ENCODE peak calls at places on chromosome 11, in seven cellular contexts. One of them, this sample, is unnamed.

GRCh38 chr11:31492320-31492913 is 17.0 kb downstream of the IMMP1L start:
- DNase-seq in epithelial cell of proximal tubule: no peak
- DNase-seq in endodermal cell: no peak
- DNase-seq in pancreas: no peak
- DNase-seq in WTC11: no peak
- DNase-seq in upper lobe of left lung: no peak
- DNase-seq in GM10248: no peak
- DNase-seq in this sample: no peak

GRCh38 chr11:12397953-12398352 is 20.6 kb downstream of the PARVA start:
- DNase-seq in WTC11: no peak
- DNase-seq in pancreas: no peak
- DNase-seq in GM10248: no peak
- DNase-seq in upper lobe of left lung: no peak
- DNase-seq in epithelial cell of proximal tubule: no peak
- DNase-seq in endodermal cell: no peak
- DNase-seq in this sample: no peak

GRCh38 chr11:44443836-44444769 is 121.4 kb upstream of the CD82 start:
- DNase-seq in pancreas: no peak
- DNase-seq in WTC11: no peak
- DNase-seq in upper lobe of left lung: no peak
- DNase-seq in epithelial cell of proximal tubule: no peak
- DNase-seq in endodermal cell: peak; percentile 67
- DNase-seq in GM10248: no peak
- DNase-seq in this sample: no peak

GRCh38 chr11:62614275-62614674 is 1.2 kb downstream of the ROM1 start:
- DNase-seq in endodermal cell: peak; percentile 89
- DNase-seq in WTC11: no peak
- DNase-seq in GM10248: no peak
- DNase-seq in epithelial cell of proximal tubule: no peak
- DNase-seq in pancreas: no peak
- DNase-seq in upper lobe of left lung: no peak
- DNase-seq in this sample: no peak

GRCh38 chr11:61726775-61727174 is 25.7 kb upstream of the MYRF start:
- DNase-seq in upper lobe of left lung: no peak
- DNase-seq in WTC11: no peak
- DNase-seq in GM10248: no peak
- DNase-seq in epithelial cell of proximal tubule: no peak
- DNase-seq in endodermal cell: no peak
- DNase-seq in pancreas: no peak
- DNase-seq in this sample: no peak

GRCh38 chr11:16001899-16002426 is 354.4 kb downstream of the SOX6 start:
- DNase-seq in upper lobe of left lung: peak; percentile 42
- DNase-seq in epithelial cell of proximal tubule: peak; percentile 31
- DNase-seq in endodermal cell: no peak
- DNase-seq in GM10248: no peak
- DNase-seq in WTC11: no peak
- DNase-seq in pancreas: no peak
- DNase-seq in this sample: no peak

GRCh38 chr11:109785714-109786113 is 307.5 kb upstream of the ZC3H12C start:
- DNase-seq in WTC11: no peak
- DNase-seq in upper lobe of left lung: no peak
- DNase-seq in pancreas: no peak
- DNase-seq in GM10248: no peak
- DNase-seq in endodermal cell: no peak
- DNase-seq in epithelial cell of proximal tubule: no peak
- DNase-seq in this sample: no peak

GRCh38 chr11:128476729-128477128 is 110.6 kb downstream of the ETS1 start:
- DNase-seq in pancreas: no peak
- DNase-seq in GM10248: no peak
- DNase-seq in WTC11: no peak
- DNase-seq in epithelial cell of proximal tubule: no peak
- DNase-seq in upper lobe of left lung: peak; percentile 78
- DNase-seq in endodermal cell: no peak
- DNase-seq in this sample: no peak

GRCh38 chr11:75969626-75970308 is 154.8 kb downstream of the UVRAG start:
- DNase-seq in endodermal cell: no peak
- DNase-seq in GM10248: no peak
- DNase-seq in upper lobe of left lung: no peak
- DNase-seq in WTC11: no peak
- DNase-seq in epithelial cell of proximal tubule: no peak
- DNase-seq in pancreas: no peak
- DNase-seq in this sample: no peak

GRCh38 chr11:117909611-117910382 is 19.4 kb downstream of the TMPRSS13 start:
- DNase-seq in epithelial cell of proximal tubule: no peak
- DNase-seq in pancreas: no peak
- DNase-seq in endodermal cell: peak; percentile 61
- DNase-seq in upper lobe of left lung: no peak
- DNase-seq in WTC11: no peak
- DNase-seq in GM10248: no peak
- DNase-seq in this sample: no peak

GRCh38 chr11:29159552-29160465 is 857.0 kb downstream of the KCNA4 start:
- DNase-seq in WTC11: peak; percentile 64
- DNase-seq in upper lobe of left lung: peak; percentile 23
- DNase-seq in pancreas: peak; percentile 9
- DNase-seq in endodermal cell: peak; percentile 84
- DNase-seq in epithelial cell of proximal tubule: no peak
- DNase-seq in GM10248: peak; percentile 7
- DNase-seq in this sample: peak; percentile 51

GRCh38 chr11:829116-829945 is 1.6 kb downstream of the CRACR2B start:
- DNase-seq in upper lobe of left lung: no peak
- DNase-seq in WTC11: peak; percentile 60
- DNase-seq in GM10248: no peak
- DNase-seq in pancreas: no peak
- DNase-seq in epithelial cell of proximal tubule: no peak
- DNase-seq in endodermal cell: peak; percentile 76
- DNase-seq in this sample: no peak

GRCh38 chr11:1048375-1049070 is 12.0 kb upstream of the MUC6 start:
- DNase-seq in epithelial cell of proximal tubule: no peak
- DNase-seq in upper lobe of left lung: no peak
- DNase-seq in endodermal cell: peak; percentile 63
- DNase-seq in pancreas: no peak
- DNase-seq in WTC11: peak; percentile 30
- DNase-seq in GM10248: no peak
- DNase-seq in this sample: no peak

GRCh38 chr11:115469361-115469760 is 34.9 kb downstream of the CADM1 start:
- DNase-seq in upper lobe of left lung: no peak
- DNase-seq in epithelial cell of proximal tubule: no peak
- DNase-seq in pancreas: no peak
- DNase-seq in endodermal cell: no peak
- DNase-seq in GM10248: peak; percentile 7
- DNase-seq in WTC11: no peak
- DNase-seq in this sample: no peak

GRCh38 chr11:57762235-57762866 is 749 bp downstream of the CTNND1 start:
- DNase-seq in endodermal cell: no peak
- DNase-seq in WTC11: no peak
- DNase-seq in pancreas: no peak
- DNase-seq in epithelial cell of proximal tubule: no peak
- DNase-seq in upper lobe of left lung: no peak
- DNase-seq in GM10248: no peak
- DNase-seq in this sample: no peak

DNA sequence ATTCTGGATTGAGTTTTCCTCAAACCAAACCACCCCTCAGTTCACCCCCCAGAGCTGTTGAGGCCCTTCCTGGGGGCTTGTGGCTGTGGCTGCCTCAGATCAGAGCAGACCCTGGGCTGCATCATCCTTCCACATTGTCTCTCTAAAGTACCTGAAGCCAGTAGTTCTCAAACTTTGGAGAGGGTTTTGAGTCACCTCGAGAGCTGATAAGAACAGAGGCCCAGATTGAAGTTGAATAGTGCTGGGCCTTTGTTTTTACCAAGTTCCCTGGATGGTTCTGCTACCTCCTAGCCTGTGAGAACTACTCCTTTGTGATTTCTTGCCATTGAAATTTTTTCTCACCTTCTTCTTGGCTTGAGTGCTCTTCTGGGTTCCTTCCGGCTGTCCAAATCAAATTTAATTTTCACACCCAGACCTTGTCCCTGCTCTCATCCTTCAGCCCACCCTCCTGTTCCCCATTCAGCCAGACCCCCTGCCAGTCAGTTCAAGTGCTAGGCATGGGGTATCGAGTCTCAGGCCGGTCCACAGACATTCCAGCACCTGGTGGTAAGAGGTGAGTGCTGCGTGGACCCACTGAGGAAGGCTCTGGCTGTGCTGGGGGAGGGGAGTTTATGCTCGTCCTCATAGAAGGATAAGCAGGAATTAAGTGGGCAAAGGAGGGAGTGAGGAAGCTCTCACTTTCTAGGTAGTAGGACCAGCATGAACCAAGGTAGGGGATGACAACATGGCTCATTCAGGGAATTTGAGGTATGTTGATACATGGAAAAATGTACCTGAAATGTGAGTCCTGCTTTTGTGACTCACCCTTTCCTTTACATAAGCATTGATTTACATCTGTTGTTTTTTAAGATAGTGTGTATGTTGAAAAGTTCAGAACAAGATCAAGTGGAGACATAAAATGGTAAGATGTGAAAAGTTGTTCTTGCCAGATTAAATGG is 116.5 kb downstream of the PTPRJ start:
- DNase-seq in endodermal cell: peak; percentile 77
- DNase-seq in upper lobe of left lung: no peak
- DNase-seq in epithelial cell of proximal tubule: no peak
- DNase-seq in pancreas: no peak
- DNase-seq in WTC11: no peak
- DNase-seq in GM10248: no peak
- DNase-seq in this sample: no peak
- TF ChIP-seq CTCF in endodermal cell: peak; percentile 57
- TF ChIP-seq CTCF in upper lobe of left lung: no peak
- TF ChIP-seq CTCF in epithelial cell of proximal tubule: peak; percentile 19
- TF ChIP-seq CTCF in pancreas: no peak
- TF ChIP-seq CTCF in WTC11: no peak
- TF ChIP-seq CTCF in GM10248: no peak
- TF ChIP-seq CTCF in this sample: no peak

GRCh38 chr11:122022646-122023045 is 93.4 kb downstream of the BLID start:
- DNase-seq in endodermal cell: no peak
- DNase-seq in WTC11: no peak
- DNase-seq in pancreas: no peak
- DNase-seq in GM10248: no peak
- DNase-seq in epithelial cell of proximal tubule: no peak
- DNase-seq in upper lobe of left lung: no peak
- DNase-seq in this sample: no peak

GRCh38 chr11:122025757-122026156 is 90.3 kb downstream of the BLID start:
- DNase-seq in epithelial cell of proximal tubule: no peak
- DNase-seq in upper lobe of left lung: no peak
- DNase-seq in pancreas: no peak
- DNase-seq in endodermal cell: no peak
- DNase-seq in WTC11: peak; percentile 16
- DNase-seq in GM10248: no peak
- DNase-seq in this sample: no peak

GRCh38 chr11:122020902-122021301 is 95.1 kb downstream of the BLID start:
- DNase-seq in GM10248: no peak
- DNase-seq in endodermal cell: peak; percentile 53
- DNase-seq in upper lobe of left lung: no peak
- DNase-seq in WTC11: no peak
- DNase-seq in epithelial cell of proximal tubule: no peak
- DNase-seq in pancreas: no peak
- DNase-seq in this sample: no peak

GRCh38 chr11:122024278-122024677 is 91.7 kb downstream of the BLID start:
- DNase-seq in WTC11: no peak
- DNase-seq in endodermal cell: no peak
- DNase-seq in GM10248: no peak
- DNase-seq in pancreas: no peak
- DNase-seq in upper lobe of left lung: no peak
- DNase-seq in epithelial cell of proximal tubule: no peak
- DNase-seq in this sample: no peak

DNA sequence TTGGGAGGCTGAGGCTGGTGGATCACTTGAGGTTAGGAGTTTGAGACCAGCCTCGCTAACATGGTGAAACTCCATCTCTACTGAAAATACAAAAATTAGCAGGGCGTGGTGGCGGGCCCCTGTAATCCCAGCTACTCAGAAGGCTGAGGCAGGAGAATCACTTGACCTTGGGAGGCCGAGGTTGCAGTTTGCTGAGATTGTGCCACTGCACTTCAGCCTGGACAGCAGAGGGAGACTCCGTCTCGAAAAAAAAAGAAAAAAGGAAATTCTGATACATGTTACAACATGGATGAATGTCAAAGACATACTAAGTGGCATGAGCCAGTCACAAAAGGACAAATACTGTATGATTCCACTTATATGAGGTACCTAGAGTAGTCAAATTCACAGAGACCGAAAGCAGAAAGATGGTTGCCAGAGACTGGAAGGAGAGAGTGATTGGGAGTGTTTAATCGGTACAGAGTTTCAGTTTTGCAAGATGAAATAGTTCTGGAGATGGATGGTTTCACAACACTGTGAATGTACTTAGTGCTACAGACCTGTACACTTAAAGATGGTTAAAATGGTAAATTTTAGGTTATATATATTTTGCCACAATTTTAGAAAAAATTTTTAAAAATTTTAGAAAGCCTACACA is 92.3 kb downstream of the BLID start:
- DNase-seq in upper lobe of left lung: no peak
- DNase-seq in pancreas: no peak
- DNase-seq in epithelial cell of proximal tubule: no peak
- DNase-seq in GM10248: no peak
- DNase-seq in WTC11: no peak
- DNase-seq in endodermal cell: no peak
- DNase-seq in this sample: no peak
- TF ChIP-seq CTCF in upper lobe of left lung: no peak
- TF ChIP-seq CTCF in pancreas: no peak
- TF ChIP-seq CTCF in epithelial cell of proximal tubule: peak; percentile 14
- TF ChIP-seq CTCF in GM10248: no peak
- TF ChIP-seq CTCF in WTC11: no peak
- TF ChIP-seq CTCF in endodermal cell: no peak
- TF ChIP-seq CTCF in this sample: no peak

GRCh38 chr11:72228229-72228843 is 3.8 kb downstream of the INPPL1 start:
- DNase-seq in GM10248: no peak
- DNase-seq in WTC11: no peak
- DNase-seq in endodermal cell: peak; percentile 46
- DNase-seq in epithelial cell of proximal tubule: no peak
- DNase-seq in upper lobe of left lung: peak; percentile 20
- DNase-seq in pancreas: no peak
- DNase-seq in this sample: no peak
- TF ChIP-seq CTCF in GM10248: no peak
- TF ChIP-seq CTCF in WTC11: no peak
- TF ChIP-seq CTCF in endodermal cell: no peak
- TF ChIP-seq CTCF in epithelial cell of proximal tubule: no peak
- TF ChIP-seq CTCF in upper lobe of left lung: no peak
- TF ChIP-seq CTCF in pancreas: no peak
- TF ChIP-seq CTCF in this sample: no peak

GRCh38 chr11:13480198-13480597 is 15.6 kb downstream of the PTH start:
- DNase-seq in upper lobe of left lung: no peak
- DNase-seq in epithelial cell of proximal tubule: no peak
- DNase-seq in WTC11: no peak
- DNase-seq in endodermal cell: no peak
- DNase-seq in GM10248: no peak
- DNase-seq in pancreas: no peak
- DNase-seq in this sample: no peak
- TF ChIP-seq CTCF in upper lobe of left lung: no peak
- TF ChIP-seq CTCF in epithelial cell of proximal tubule: no peak
- TF ChIP-seq CTCF in WTC11: no peak
- TF ChIP-seq CTCF in endodermal cell: no peak
- TF ChIP-seq CTCF in GM10248: no peak
- TF ChIP-seq CTCF in pancreas: no peak
- TF ChIP-seq CTCF in this sample: no peak

This sample was measured in neural crest cell.